ENCODE peak calls at places on chromosomes 6 and 20, in nine cellular contexts. X, T, H, R, P, E, L, U and I are unnamed samples.

GRCh38 chr6:169816975-169817374 is 65.6 kb downstream of the ERMARD start:
- DNase-seq in L (no peak), U (no peak), X (no peak), E (no peak), H (no peak), P (no peak), R (no peak), T (no peak), I (no peak)

GRCh38 chr6:52596371-52597028 is 19.6 kb upstream of the TRAM2 start:
- DNase-seq in H (no peak), L (no peak), E (no peak), X (no peak), U (no peak), T (no peak), P (no peak), R (peak), I (peak)

GRCh38 chr20:12715371-12715770 is 293.4 kb upstream of the SPTLC3 start:
- DNase-seq in U (no peak), H (no peak), L (no peak), R (no peak), X (no peak), E (no peak), T (no peak), P (no peak), I (no peak)

GRCh38 chr6:16723833-16724232 is 37.4 kb downstream of the ATXN1 start:
- DNase-seq in U (no peak), T (no peak), E (peak), P (peak), H (no peak), R (peak), L (no peak), X (no peak), I (peak)

GRCh38 chr6:74879970-74880369 is 325.9 kb downstream of the COL12A1 start:
- DNase-seq in R (no peak), X (no peak), T (no peak), H (no peak), E (no peak), P (no peak), L (no peak), U (no peak), I (peak)

GRCh38 chr20:19528286-19529030 is 229.6 kb upstream of the RIN2 start:
- DNase-seq in E (no peak), L (no peak), H (no peak), U (no peak), X (no peak), R (no peak), T (no peak), P (no peak), I (no peak)

GRCh38 chr6:153858529-153858928 is 180.5 kb upstream of the OPRM1 start:
- DNase-seq in E (no peak), T (no peak), L (no peak), R (no peak), U (no peak), H (no peak), X (no peak), P (no peak), I (no peak)

GRCh38 chr20:51036827-51037229 is 13.9 kb upstream of the KCNG1 start:
- DNase-seq in R (no peak), H (no peak), X (no peak), P (no peak), L (no peak), T (no peak), U (no peak), E (no peak), I (peak)

GRCh38 chr6:11999245-11999644 is 12.9 kb upstream of the HIVEP1 start:
- DNase-seq in L (no peak), U (no peak), T (no peak), H (no peak), X (no peak), R (peak), E (no peak), P (no peak), I (no peak)

GRCh38 chr6:167796668-167797031 is 30.1 kb upstream of the AFDN start:
- DNase-seq in X (no peak), T (no peak), P (no peak), L (no peak), H (no peak), U (no peak), R (no peak), E (no peak), I (no peak)

GRCh38 chr20:34872604-34873224 is at the start of gene GGT7:
- DNase-seq in X (peak), T (peak), H (peak), L (peak), U (peak), R (peak), E (peak), P (peak), I (peak)

GRCh38 chr6:3188262-3188661 is 30.9 kb upstream of the TUBB2A start:
- DNase-seq in H (no peak), T (no peak), P (no peak), E (no peak), X (no peak), U (no peak), R (no peak), L (no peak), I (no peak)

GRCh38 chr6:20991910-20992309 is 457.7 kb downstream of the CDKAL1 start:
- DNase-seq in T (no peak), H (no peak), P (no peak), X (no peak), L (no peak), E (no peak), U (no peak), R (peak), I (peak)

GRCh38 chr6:20998748-20999448 is 464.6 kb downstream of the CDKAL1 start:
- DNase-seq in E (peak), L (no peak), P (no peak), U (no peak), X (no peak), T (no peak), H (no peak), R (no peak), I (peak)

GRCh38 chr6:21001736-21002135 is 467.5 kb downstream of the CDKAL1 start:
- DNase-seq in H (no peak), R (peak), P (no peak), E (no peak), U (no peak), X (no peak), L (no peak), T (no peak), I (peak)

GRCh38 chr6:21000391-21000801 is 466.1 kb downstream of the CDKAL1 start:
- DNase-seq in E (no peak), H (no peak), T (no peak), U (no peak), X (no peak), R (peak), L (no peak), P (no peak), I (no peak)

DNA sequence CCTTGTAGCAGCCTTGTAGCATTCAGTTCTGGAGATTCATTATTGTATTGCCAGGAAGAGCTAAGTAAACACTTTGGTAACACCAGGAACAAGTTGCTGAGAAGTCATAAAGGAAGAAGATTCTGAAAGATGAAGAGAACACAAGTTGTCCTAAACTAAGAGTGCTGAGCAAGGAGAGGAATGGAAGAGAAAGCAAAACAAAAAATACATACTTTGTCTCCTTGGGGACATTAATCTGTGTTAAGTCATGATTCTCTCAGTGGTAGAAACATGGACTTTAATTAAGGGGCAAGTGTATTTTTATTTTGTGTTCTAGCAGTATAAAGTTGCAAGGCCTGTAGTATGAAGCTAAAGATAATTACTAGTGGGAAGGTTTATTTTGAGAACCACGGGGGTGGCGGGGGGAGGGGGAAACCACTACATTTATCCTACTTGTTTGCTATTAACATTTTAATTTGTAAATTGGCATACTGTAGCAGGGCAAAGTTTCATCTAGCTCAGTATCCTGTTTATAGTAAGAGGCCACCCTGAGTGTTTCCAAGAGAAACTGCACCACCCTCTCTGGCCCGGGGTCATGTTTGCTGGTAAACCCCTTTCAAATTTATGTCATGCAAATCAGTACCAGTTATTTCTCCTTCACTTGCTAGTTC is 463.0 kb downstream of the CDKAL1 start:
- DNase-seq in U (no peak), R (no peak), P (no peak), X (no peak), L (no peak), T (no peak), H (no peak), E (peak), I (no peak)
- TF ChIP-seq CTCF in U (no peak), R (no peak), P (no peak), X (no peak), L (no peak), T (no peak), H (no peak), E (no peak), I (no peak)

GRCh38 chr6:85483041-85483700 is 33.3 kb downstream of the NT5E start:
- DNase-seq in H (peak), P (peak), E (peak), X (peak), R (peak), T (peak), U (peak), L (peak), I (peak)
- H3K4me3 ChIP-seq in H (no peak), P (no peak), E (no peak), X (no peak), R (no peak), T (peak), U (no peak), L (no peak), I (no peak)

GRCh38 chr6:31713465-31713864 is 1.7 kb upstream of the LY6G6D start:
- DNase-seq in T (no peak), U (no peak), R (no peak), E (no peak), H (no peak), L (no peak), X (no peak), P (no peak), I (no peak)

GRCh38 chr6:31710490-31711219 is 4.0 kb downstream of the LY6G6F start:
- DNase-seq in P (no peak), E (no peak), X (no peak), H (no peak), U (no peak), R (no peak), L (no peak), T (no peak), I (no peak)

GRCh38 chr6:31711233-31711632 is 3.9 kb upstream of the LY6G6D start:
- DNase-seq in E (no peak), R (no peak), P (no peak), X (no peak), U (no peak), L (no peak), T (no peak), H (no peak), I (no peak)

GRCh38 chr6:31713991-31714684 is 1.0 kb upstream of the LY6G6D start:
- DNase-seq in H (no peak), U (no peak), X (no peak), E (peak), R (no peak), T (no peak), P (peak), L (no peak), I (no peak)

DNA sequence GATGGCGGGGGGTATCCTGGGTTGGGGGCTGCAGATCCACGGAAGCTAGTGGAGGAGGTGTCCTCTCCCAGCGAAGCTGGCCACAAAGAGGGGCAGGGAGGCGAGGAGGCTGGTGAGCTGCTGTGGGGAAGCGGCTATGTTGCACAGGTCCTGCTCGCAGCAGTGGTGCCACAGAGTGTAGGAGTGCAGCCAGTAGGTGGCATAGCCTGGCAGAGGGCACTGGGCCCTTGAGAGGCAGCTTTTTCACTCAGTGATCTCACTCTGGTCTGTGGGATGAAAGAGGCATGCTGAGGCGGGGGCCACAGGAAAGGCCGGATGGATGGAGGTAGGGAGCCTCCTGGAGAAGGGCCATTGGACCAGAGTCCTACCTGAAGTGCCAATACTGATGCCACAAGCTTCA is 2.9 kb upstream of the LY6G6D start:
- DNase-seq in P (no peak), H (no peak), X (no peak), R (no peak), U (no peak), E (no peak), L (peak), T (peak), I (no peak)
- TF ChIP-seq CTCF in P (no peak), H (no peak), X (no peak), R (no peak), U (peak), E (peak), L (peak), T (peak), I (no peak)

GRCh38 chr6:28136585-28137457 is 4.9 kb upstream of the ZKSCAN8 start:
- DNase-seq in L (peak), U (peak), E (peak), H (peak), R (peak), X (peak), T (peak), P (peak), I (peak)

GRCh38 chr6:28134716-28135115 is 7.0 kb upstream of the ZKSCAN8 start:
- DNase-seq in L (no peak), H (no peak), U (no peak), X (no peak), T (no peak), E (no peak), R (no peak), P (no peak), I (no peak)

GRCh38 chr6:28137458-28138020 is 4.1 kb upstream of the ZKSCAN8 start:
- DNase-seq in E (no peak), L (no peak), H (no peak), P (peak), U (no peak), R (no peak), X (no peak), T (no peak), I (peak)

GRCh38 chr6:28134015-28134414 is 7.7 kb upstream of the ZKSCAN8 start:
- DNase-seq in E (peak), R (peak), L (peak), P (peak), U (no peak), H (no peak), X (no peak), T (no peak), I (peak)

GRCh38 chr6:28135393-28135792 is 6.3 kb upstream of the ZKSCAN8 start:
- DNase-seq in E (no peak), R (no peak), L (no peak), H (no peak), X (no peak), T (no peak), P (no peak), U (no peak), I (no peak)
- H3K4me3 ChIP-seq in E (peak), R (peak), L (no peak), H (no peak), X (no peak), T (peak), P (no peak), U (peak), I (peak)